ENCODE peak calls at places on chromosomes 4 and X, in nine cellular contexts. S is AG20443; N is GM20000; P is activated T-helper 1 cell treated with anti-CD3 and anti-CD28 coated beads, Interleukin-2, amount 50 U/mL, for 16 hours; D is activated CD4-positive, CD25-positive, alpha-beta regulatory T cell; U is stimulated activated CD4-positive, alpha-beta T cell treated with anti-CD3 and anti-CD28 coated beads, Interleukin-4, amount 100 ng/mL, for 1 hour; Q is DMS79; B is stimulated activated naive CD8-positive, alpha-beta T cell treated with anti-CD3 and anti-CD28 coated beads, Interleukin-15, amount 100 ng/mL, for 72 hours; V is pulmonary artery endothelial cell. Z is an unnamed sample.

GRCh38 chrX:25968920-25969319 is 169.2 kb upstream of the MAGEB18 start:
- DNase-seq in V (no peak), D (no peak), N (peak; percentile 1), Q (no peak), U (no peak), S (peak; percentile 7), B (no peak), P (no peak), Z (peak; percentile 31)

GRCh38 chr4:2928242-2929155 is 34.7 kb downstream of the NOP14 start:
- DNase-seq in P (no peak), Q (no peak), S (no peak), N (no peak), D (no peak), V (no peak), B (no peak), U (no peak), Z (no peak)

GRCh38 chrX:42673411-42673810 is 104.6 kb downstream of the PPP1R2C start:
- DNase-seq in D (no peak), U (no peak), S (no peak), Q (no peak), V (no peak), P (no peak), B (no peak), N (no peak), Z (peak; percentile 14)

GRCh38 chr4:80070880-80071620 is 2.0 kb downstream of the ANTXR2 start:
- DNase-seq in U (no peak), Q (no peak), N (no peak), P (no peak), B (no peak), S (peak; percentile 22), D (no peak), V (no peak), Z (peak; percentile 11)

GRCh38 chrX:19897087-19897486 is 9.7 kb upstream of the SH3KBP1 start:
- DNase-seq in P (no peak), Q (no peak), U (no peak), B (no peak), V (no peak), N (no peak), D (no peak), S (no peak), Z (no peak)

GRCh38 chr4:125085-125820 is 952 bp downstream of the ZNF718 start:
- DNase-seq in P (no peak), V (no peak), B (peak; percentile 50), N (peak; percentile 50), U (peak; percentile 5), Q (peak; percentile 0), D (no peak), S (peak; percentile 43), Z (peak; percentile 68)

GRCh38 chrX:154714925-154715324 is 36.0 kb downstream of the GAB3 start:
- DNase-seq in B (peak; percentile 31), D (no peak), V (no peak), P (no peak), S (peak; percentile 52), Q (no peak), N (peak; percentile 42), U (no peak), Z (peak; percentile 69)

GRCh38 chrX:108323751-108324150 is 114.5 kb downstream of the COL4A6 start:
- DNase-seq in U (no peak), Q (no peak), B (no peak), V (no peak), D (no peak), N (no peak), S (no peak), P (no peak), Z (no peak)

GRCh38 chrX:153768311-153769157 is 4.5 kb downstream of the PLXNB3 start:
- DNase-seq in S (no peak), D (no peak), U (no peak), N (peak; percentile 25), B (no peak), P (no peak), V (no peak), Q (no peak), Z (no peak)

GRCh38 chr4:3721627-3722026 is 44.6 kb upstream of the ADRA2C start:
- DNase-seq in S (no peak), B (no peak), N (no peak), U (no peak), D (no peak), P (no peak), V (no peak), Q (no peak), Z (no peak)

GRCh38 chrX:1443496-1444075 is 9.1 kb downstream of the ASMTL start:
- DNase-seq in S (no peak), D (no peak), Q (no peak), N (no peak), V (no peak), B (no peak), P (no peak), U (no peak), Z (no peak)

GRCh38 chr4:153471691-153472080 is 5.5 kb downstream of the TMEM131L start:
- DNase-seq in B (peak; percentile 19), S (no peak), U (peak; percentile 47), N (no peak), D (peak; percentile 1), Q (no peak), V (no peak), P (no peak), Z (no peak)

GRCh38 chr4:118823471-118823870 is 12.5 kb downstream of the SEC24D start:
- DNase-seq in D (no peak), N (no peak), V (no peak), P (no peak), B (no peak), U (no peak), Q (no peak), S (no peak), Z (peak; percentile 66)

GRCh38 chrX:148573119-148573518 is 72.7 kb downstream of the AFF2 start:
- DNase-seq in B (no peak), D (no peak), S (no peak), V (no peak), P (no peak), U (no peak), N (no peak), Q (no peak), Z (no peak)

GRCh38 chr4:90174622-90175023 is 47.4 kb downstream of the CCSER1 start:
- DNase-seq in B (no peak), S (no peak), D (no peak), P (no peak), U (no peak), N (no peak), Q (no peak), V (no peak), Z (no peak)

GRCh38 chr4:99430106-99430505 is 5.0 kb downstream of the ADH7 start:
- DNase-seq in N (no peak), B (no peak), Q (no peak), U (no peak), V (no peak), P (no peak), S (no peak), D (no peak), Z (no peak)

GRCh38 chrX:13638826-13639225 is 14.1 kb upstream of the TCEANC start:
- DNase-seq in S (no peak), B (no peak), U (no peak), Q (no peak), V (no peak), P (no peak), D (no peak), N (no peak), Z (no peak)

GRCh38 chr4:27381806-27382205 is 521.2 kb downstream of the STIM2 start:
- DNase-seq in U (no peak), S (peak; percentile 14), Q (no peak), N (no peak), V (no peak), B (no peak), P (no peak), D (no peak), Z (no peak)

Z was measured in astrocyte of the hippocampus.